ENCODE peak calls at places on chromosome 19, in ten cellular contexts. B, K, N, L, H, Z, V, F, C and W are unnamed samples.
A peak's percentile ranks its signal among the peaks of the same experiment; 100 is the strongest.

GRCh38 chr19:21092107-21092506 is 10.1 kb downstream of the ZNF714 start:
- DNase-seq in L (peak; percentile 14), N (no peak), Z (no peak), B (no peak), C (no peak), V (no peak), H (no peak), F (no peak), K (no peak), W (no peak)

GRCh38 chr19:48608798-48609263 is 2.3 kb downstream of the SPACA4 start:
- DNase-seq in N (peak; percentile 87), Z (no peak), F (no peak), C (peak; percentile 64), H (no peak), L (no peak), K (peak; percentile 35), B (no peak), V (no peak), W (no peak)

GRCh38 chr19:32896516-32897214 is 27.1 kb upstream of the SLC7A9 start:
- DNase-seq in B (no peak), V (no peak), N (no peak), F (no peak), H (no peak), K (no peak), C (no peak), Z (no peak), L (peak; percentile 39), W (no peak)

GRCh38 chr19:46025825-46026224 is 3.0 kb upstream of the PGLYRP1 start:
- DNase-seq in Z (no peak), C (no peak), L (no peak), B (no peak), H (no peak), K (no peak), F (no peak), N (no peak), V (no peak), W (no peak)

GRCh38 chr19:44785271-44785670 is 7.6 kb downstream of the CBLC start:
- DNase-seq in F (no peak), C (no peak), H (no peak), N (no peak), B (no peak), L (no peak), V (no peak), Z (no peak), K (no peak), W (no peak)

GRCh38 chr19:57317503-57317902 is 2.8 kb upstream of the ZNF543 start:
- DNase-seq in B (no peak), N (peak; percentile 63), F (no peak), K (no peak), Z (no peak), V (no peak), H (no peak), C (no peak), L (no peak), W (no peak)

GRCh38 chr19:35153701-35154534 is 617 bp upstream of the FXYD5 start:
- DNase-seq in K (peak; percentile 58), V (no peak), F (no peak), B (peak; percentile 47), C (no peak), Z (no peak), H (no peak), N (peak; percentile 88), L (no peak), W (no peak)

GRCh38 chr19:10854350-10855089 is 6.3 kb downstream of the C19orf38 start:
- DNase-seq in H (no peak), K (peak; percentile 33), C (no peak), N (no peak), F (no peak), L (no peak), B (no peak), Z (no peak), V (no peak), W (no peak)

GRCh38 chr19:30879225-30879624 is 470.0 kb downstream of the TSHZ3 start:
- DNase-seq in H (no peak), Z (no peak), V (no peak), L (no peak), C (no peak), N (no peak), F (no peak), K (no peak), B (no peak), W (no peak)

GRCh38 chr19:30880151-30880550 is 469.1 kb downstream of the TSHZ3 start:
- DNase-seq in V (no peak), C (no peak), N (no peak), K (no peak), L (no peak), B (no peak), H (no peak), F (no peak), Z (no peak), W (no peak)

GRCh38 chr19:30881281-30881680 is 468.0 kb downstream of the TSHZ3 start:
- DNase-seq in H (no peak), C (no peak), L (no peak), B (no peak), F (no peak), Z (no peak), V (no peak), K (no peak), N (no peak), W (no peak)

GRCh38 chr19:30881986-30882385 is 467.2 kb downstream of the TSHZ3 start:
- DNase-seq in B (no peak), V (no peak), Z (no peak), L (no peak), H (no peak), N (no peak), C (no peak), F (no peak), K (no peak), W (no peak)

DNA sequence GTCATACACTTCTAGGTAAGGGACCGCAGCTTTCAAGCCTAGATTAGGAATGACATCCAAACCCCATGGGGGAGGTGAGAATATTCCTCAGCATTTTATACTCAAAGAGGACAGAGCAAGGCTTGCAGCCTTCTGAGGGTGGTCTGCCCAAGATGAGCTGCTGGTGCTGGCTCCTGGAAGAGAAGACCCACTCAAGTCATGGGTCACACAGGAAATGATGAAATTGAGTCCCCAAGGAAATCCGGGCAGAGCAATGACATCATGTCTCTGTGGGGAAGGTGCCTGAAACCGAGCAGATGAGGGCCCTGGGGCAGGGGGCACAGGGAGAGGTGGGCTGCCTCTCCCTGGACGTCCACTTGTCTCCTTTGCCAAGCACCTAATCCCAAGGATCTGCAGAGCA is 468.7 kb downstream of the TSHZ3 start:
- DNase-seq in C (no peak), V (no peak), F (no peak), L (no peak), N (no peak), H (no peak), Z (no peak), B (no peak), K (no peak), W (no peak)
- H3K27ac ChIP-seq in C (no peak overlapping the region), V (no peak overlapping the region), F (no peak overlapping the region), L (no peak overlapping the region), N (no peak overlapping the region), H (no peak overlapping the region), Z (no peak overlapping the region), B (no peak overlapping the region), K (no peak overlapping the region), W (no peak overlapping the region)

GRCh38 chr19:55907746-55908145 is 24.4 kb downstream of the NLRP13 start:
- DNase-seq in L (no peak), H (no peak), N (no peak), B (no peak), F (no peak), Z (no peak), C (no peak), V (no peak), K (no peak), W (no peak)

GRCh38 chr19:55912916-55913315 is 19.2 kb downstream of the NLRP13 start:
- DNase-seq in C (no peak), H (no peak), L (no peak), B (no peak), N (no peak), V (no peak), F (no peak), K (no peak), Z (no peak), W (no peak)

GRCh38 chr19:55913643-55914268 is 18.4 kb downstream of the NLRP13 start:
- DNase-seq in V (no peak), C (no peak), N (peak; percentile 53), L (no peak), K (peak; percentile 39), F (no peak), H (no peak), B (no peak), Z (peak; percentile 49), W (no peak)

GRCh38 chr19:55907286-55907685 is 24.9 kb downstream of the NLRP13 start:
- DNase-seq in L (no peak), K (no peak), V (no peak), N (no peak), B (no peak), F (no peak), Z (no peak), C (no peak), H (no peak), W (no peak)

DNA sequence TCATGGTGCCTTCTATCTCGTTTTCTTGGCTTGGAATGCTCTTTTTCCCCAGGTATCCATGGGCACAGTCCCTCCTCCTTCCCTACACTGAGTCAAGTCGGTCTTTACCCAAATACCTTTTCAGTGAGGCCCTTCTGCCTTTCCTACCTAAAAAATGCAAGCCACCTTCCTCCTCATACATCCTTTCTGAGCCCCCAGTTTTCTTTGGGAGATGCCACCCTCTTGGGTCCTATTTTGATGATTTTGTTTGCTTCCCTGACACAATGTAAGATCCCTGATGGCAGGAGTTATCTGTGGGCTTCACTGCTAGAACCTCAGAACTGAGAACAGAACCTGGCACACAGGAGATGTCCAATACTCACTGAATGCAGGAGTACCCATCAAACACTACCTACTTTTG is 22.3 kb downstream of the NLRP13 start:
- DNase-seq in B (no peak), H (no peak), L (no peak), N (no peak), K (no peak), V (no peak), F (no peak), C (no peak), Z (no peak), W (no peak)
- H3K4me3 ChIP-seq in B (no peak overlapping the region), H (no peak overlapping the region), L (no peak overlapping the region), N (no peak overlapping the region), K (no peak overlapping the region), V (no peak overlapping the region), F (no peak overlapping the region), C (no peak overlapping the region), Z (no peak overlapping the region), W (no peak overlapping the region)

GRCh38 chr19:47225746-47226425 is 5.1 kb downstream of the BBC3 start:
- DNase-seq in N (peak; percentile 96), B (peak; percentile 84), F (peak; percentile 59), K (peak; percentile 81), L (peak; percentile 84), C (peak; percentile 93), H (peak; percentile 92), Z (no peak), V (peak; percentile 87), W (no peak)
- TF ChIP-seq CTCF in N (peak; percentile 50), B (peak; percentile 6), F (no peak), K (no peak), L (peak; percentile 39), C (peak; percentile 19), H (peak; percentile 61), Z (no peak), V (peak; percentile 70), W (no peak)

DNA sequence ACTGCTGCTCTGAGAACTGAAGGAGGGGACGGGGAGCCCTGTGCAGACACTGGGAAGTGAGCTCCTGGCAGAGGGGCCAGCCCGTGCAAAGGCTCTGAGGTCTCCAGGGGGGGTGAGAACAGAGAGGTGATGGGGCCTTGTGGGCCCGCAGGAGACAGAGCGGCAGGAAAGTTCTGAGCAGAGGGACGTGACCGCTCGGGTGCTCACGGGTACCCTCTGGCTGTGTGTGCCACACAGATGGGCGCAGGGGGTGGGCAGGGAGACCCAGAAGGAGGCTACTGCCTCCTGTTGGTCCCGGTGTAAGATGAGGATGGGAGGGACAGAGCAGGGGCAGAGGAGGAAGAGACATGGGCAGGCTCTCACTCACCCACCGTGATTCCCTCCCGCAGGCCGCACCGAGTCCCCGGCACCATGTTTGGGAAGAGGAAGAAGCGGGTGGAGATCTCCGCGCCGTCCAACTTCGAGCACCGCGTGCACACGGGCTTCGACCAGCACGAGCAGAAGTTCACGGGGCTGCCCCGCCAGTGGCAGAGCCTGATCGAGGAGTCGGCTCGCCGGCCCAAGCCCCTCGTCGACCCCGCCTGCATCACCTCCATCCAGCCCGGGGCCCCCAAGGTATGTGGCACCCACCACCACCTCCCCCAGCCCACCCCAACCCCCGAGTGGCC is 27.5 kb upstream of the NCCRP1 start:
- DNase-seq in H (no peak), N (no peak), K (no peak), Z (no peak), F (no peak), B (no peak), V (no peak), L (no peak), C (no peak), W (no peak)
- H3K27ac ChIP-seq in H (no peak overlapping the region), N (no peak overlapping the region), K (no peak overlapping the region), Z (no peak overlapping the region), F (no peak overlapping the region), B (no peak overlapping the region), V (no peak overlapping the region), L (no peak overlapping the region), C (no peak overlapping the region), W (no peak overlapping the region)